ENCODE peak calls at places on chromosomes 2 and 18, in seven cellular contexts. F, R, S, U, G, I and K are unnamed samples.

GRCh38 chr18:75478996-75479870 is 51.7 kb upstream of the SMIM21 start:
- DNase-seq in F (peak; percentile 67), R (no peak), S (no peak), U (no peak), G (no peak), I (no peak), K (no peak)

GRCh38 chr2:88603146-88603545 is 24.1 kb downstream of the EIF2AK3 start:
- DNase-seq in F (peak; percentile 48), R (no peak), S (no peak), U (no peak), G (no peak), I (no peak), K (no peak)

GRCh38 chr2:43391877-43392214 is 165.4 kb upstream of the ZFP36L2 start:
- DNase-seq in F (peak; percentile 55), R (no peak), S (no peak), U (no peak), G (no peak), I (no peak), K (no peak)

GRCh38 chr2:204000446-204000845 is 63.9 kb downstream of the ICOS start:
- DNase-seq in F (no peak), R (no peak), S (no peak), U (no peak), G (no peak), I (no peak), K (no peak)

GRCh38 chr2:237115870-237116269 is 30.2 kb downstream of the COPS8 start:
- DNase-seq in F (no peak), R (no peak), S (no peak), U (no peak), G (no peak), I (no peak), K (no peak)

GRCh38 chr2:133424876-133425275 is 143.4 kb downstream of the NCKAP5 start:
- DNase-seq in F (peak; percentile 9), R (no peak), S (no peak), U (no peak), G (no peak), I (peak; percentile 68), K (no peak)

GRCh38 chr2:69166812-69167468 is 154.0 kb downstream of the ANTXR1 start:
- DNase-seq in F (peak; percentile 25), R (no peak), S (no peak), U (no peak), G (no peak), I (no peak), K (no peak)

GRCh38 chr2:215930505-215931233 is 82.7 kb downstream of the MREG start:
- DNase-seq in F (peak; percentile 43), R (no peak), S (no peak), U (no peak), G (no peak), I (no peak), K (no peak)

GRCh38 chr2:74740395-74741075 is 86.5 kb downstream of the SEMA4F start:
- DNase-seq in F (peak; percentile 97), R (peak; percentile 76), S (peak; percentile 77), U (no peak), G (no peak), I (peak; percentile 69), K (no peak)
- H3K4me3 ChIP-seq in F (no peak overlapping the region), R (no peak overlapping the region), S (no peak overlapping the region), U (no peak overlapping the region), G (no peak overlapping the region), I (no peak overlapping the region), K (no peak overlapping the region)

DNA sequence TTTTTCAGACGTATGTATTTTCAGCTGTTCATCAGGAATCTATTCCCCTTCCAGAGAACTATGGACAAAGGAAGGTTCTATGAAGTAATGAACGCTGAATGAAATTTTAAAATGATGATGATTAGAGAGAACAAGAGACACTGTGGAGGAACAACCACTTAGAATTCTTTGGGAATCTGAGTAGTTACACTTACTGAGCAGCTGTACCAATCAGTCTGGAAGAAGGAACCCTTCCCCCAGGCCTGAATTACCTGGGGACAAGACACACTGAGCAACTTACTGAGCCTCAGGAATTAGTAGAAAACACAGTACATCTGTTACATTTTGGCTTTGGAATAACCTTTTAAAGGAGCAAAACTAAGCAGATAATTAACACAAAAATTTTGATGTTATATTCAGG is 1.9 kb downstream of the MSTN start:
- DNase-seq in F (no peak), R (no peak), S (no peak), U (no peak), G (no peak), I (no peak), K (no peak)
- H3K4me3 ChIP-seq in F (no peak overlapping the region), R (no peak overlapping the region), S (peak overlapping the region; percentile 74), U (no peak overlapping the region), G (no peak overlapping the region), I (no peak overlapping the region), K (no peak overlapping the region)

GRCh38 chr2:109185801-109186570 is 57.0 kb downstream of the SH3RF3 start:
- DNase-seq in F (peak; percentile 95), R (no peak), S (peak; percentile 90), U (no peak), G (no peak), I (peak; percentile 80), K (peak; percentile 46)
- H3K4me3 ChIP-seq in F (peak overlapping the region; percentile 13), R (no peak overlapping the region), S (peak overlapping the region; percentile 4), U (no peak overlapping the region), G (no peak overlapping the region), I (peak overlapping the region; percentile 0), K (no peak overlapping the region)

DNA sequence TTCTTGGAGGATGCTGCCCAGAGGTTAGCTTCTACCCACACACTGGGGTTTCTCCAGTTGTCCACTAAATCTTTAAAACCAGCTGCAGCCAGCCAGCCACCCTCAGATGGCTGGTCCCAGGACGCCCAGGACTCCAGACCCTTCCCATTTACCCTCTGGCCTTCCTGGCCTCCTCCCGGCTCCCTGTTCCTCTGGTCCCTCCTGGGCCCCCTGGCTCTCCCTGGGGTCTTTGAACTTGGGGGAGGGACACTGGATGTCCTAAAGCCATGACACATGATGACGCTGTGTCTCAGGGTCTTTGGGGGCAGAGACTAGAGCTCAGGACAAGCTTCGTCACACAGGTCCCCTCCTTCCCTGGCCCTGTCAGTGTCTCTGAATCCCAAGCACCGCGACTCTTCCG is 201.1 kb upstream of the HDAC4 start:
- DNase-seq in F (no peak), R (no peak), S (peak; percentile 46), U (no peak), G (no peak), I (no peak), K (no peak)
- H3K4me3 ChIP-seq in F (no peak overlapping the region), R (no peak overlapping the region), S (no peak overlapping the region), U (no peak overlapping the region), G (no peak overlapping the region), I (no peak overlapping the region), K (no peak overlapping the region)

GRCh38 chr2:98505991-98506664 is 61.5 kb downstream of the INPP4A start:
- DNase-seq in F (no peak), R (no peak), S (no peak), U (no peak), G (no peak), I (no peak), K (no peak)

GRCh38 chr2:98502556-98503335 is 58.1 kb downstream of the INPP4A start:
- DNase-seq in F (peak; percentile 76), R (no peak), S (no peak), U (no peak), G (no peak), I (peak; percentile 45), K (no peak)

GRCh38 chr2:98503481-98504096 is 58.9 kb downstream of the INPP4A start:
- DNase-seq in F (peak; percentile 21), R (no peak), S (no peak), U (no peak), G (no peak), I (peak; percentile 30), K (no peak)

GRCh38 chr2:98505311-98505808 is 60.7 kb downstream of the INPP4A start:
- DNase-seq in F (no peak), R (no peak), S (no peak), U (no peak), G (no peak), I (no peak), K (no peak)

DNA sequence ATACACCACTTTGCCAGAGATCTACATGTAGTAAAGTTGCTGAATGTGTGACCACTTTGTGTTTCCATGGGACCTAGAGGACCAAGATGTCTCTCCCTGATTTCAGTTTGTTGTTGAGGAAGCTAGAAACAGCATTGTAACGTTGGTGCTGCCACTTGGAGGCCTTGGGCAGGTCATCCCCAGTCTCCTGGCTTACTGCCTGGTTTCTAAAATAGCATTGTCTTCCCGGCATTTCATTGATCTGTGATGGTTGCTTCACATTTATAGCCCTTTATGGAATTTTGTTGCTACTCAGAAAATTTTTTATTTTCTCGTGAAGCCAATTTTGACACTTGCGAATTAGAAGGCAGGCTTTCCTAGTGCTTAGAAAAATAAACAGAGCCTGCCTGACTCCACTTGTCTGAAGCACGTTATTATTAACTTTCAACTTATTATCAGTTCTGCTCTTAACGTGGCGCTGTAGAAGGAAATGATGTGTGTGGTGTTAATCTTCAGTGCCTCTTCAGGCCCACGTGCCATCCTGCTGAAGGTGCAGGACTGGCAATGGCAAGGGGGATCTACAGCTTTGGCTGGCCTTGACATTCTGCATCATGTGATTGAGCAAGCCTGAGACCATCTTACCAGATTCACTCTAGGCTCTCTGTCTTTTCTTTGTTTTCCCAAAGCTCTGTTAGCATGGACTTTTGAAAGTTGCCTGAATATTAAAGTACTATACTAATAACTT is 59.9 kb downstream of the INPP4A start:
- DNase-seq in F (peak; percentile 71), R (no peak), S (no peak), U (no peak), G (no peak), I (no peak), K (no peak)
- H3K4me3 ChIP-seq in F (no peak overlapping the region), R (no peak overlapping the region), S (no peak overlapping the region), U (no peak overlapping the region), G (no peak overlapping the region), I (no peak overlapping the region), K (no peak overlapping the region)

DNA sequence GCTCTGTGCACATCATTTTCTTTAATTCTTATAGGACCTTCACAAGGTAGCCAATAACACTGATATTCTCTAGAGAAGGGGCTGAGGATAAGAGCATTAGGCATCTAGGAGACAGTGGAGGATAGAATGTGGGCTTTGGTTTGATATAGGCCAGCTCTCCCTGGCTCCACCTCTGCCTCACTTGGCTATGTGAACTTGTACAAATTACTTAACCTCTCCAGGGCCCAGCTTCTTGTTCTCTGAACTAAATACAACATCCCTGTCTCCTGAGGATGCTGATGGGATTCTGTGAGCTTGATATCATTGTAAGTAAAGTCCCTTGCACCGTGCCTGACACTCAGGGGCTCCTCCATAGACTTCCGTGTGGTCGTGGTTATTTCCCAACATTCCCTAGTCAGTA is 87.3 kb downstream of the ACOXL start:
- DNase-seq in F (no peak), R (no peak), S (no peak), U (no peak), G (no peak), I (no peak), K (no peak)
- H3K4me3 ChIP-seq in F (no peak overlapping the region), R (no peak overlapping the region), S (no peak overlapping the region), U (no peak overlapping the region), G (no peak overlapping the region), I (no peak overlapping the region), K (no peak overlapping the region)

GRCh38 chr2:219000569-219000960 is 7.3 kb upstream of the CRYBA2 start:
- DNase-seq in F (no peak), R (peak; percentile 53), S (no peak), U (no peak), G (no peak), I (no peak), K (no peak)
- H3K4me3 ChIP-seq in F (no peak overlapping the region), R (no peak overlapping the region), S (no peak overlapping the region), U (no peak overlapping the region), G (no peak overlapping the region), I (no peak overlapping the region), K (no peak overlapping the region)